ENCODE peak calls at places on chromosomes 5 and 9, in four cellular contexts. One of them, this sample, is unnamed.

GRCh38 chr9:24766081-24766480 is 220.4 kb upstream of the IZUMO3 start:
- DNase-seq in adrenal gland: no peak
- DNase-seq in PC-3: no peak
- DNase-seq in astrocyte of the spinal cord: no peak
- DNase-seq in this sample: no peak

GRCh38 chr5:53779541-53779981 is 219.1 kb downstream of the NDUFS4 start:
- DNase-seq in astrocyte of the spinal cord: peak
- DNase-seq in PC-3: peak
- DNase-seq in adrenal gland: peak
- DNase-seq in this sample: peak

GRCh38 chr9:22008662-22009562 is at the start of gene CDKN2B:
- DNase-seq in PC-3: peak
- DNase-seq in adrenal gland: peak
- DNase-seq in astrocyte of the spinal cord: peak
- DNase-seq in this sample: peak

GRCh38 chr5:25540628-25541027 is 895.9 kb upstream of the CDH10 start:
- DNase-seq in astrocyte of the spinal cord: peak
- DNase-seq in adrenal gland: no peak
- DNase-seq in PC-3: peak
- DNase-seq in this sample: no peak

GRCh38 chr9:24041294-24041693 is 215.3 kb upstream of the ELAVL2 start:
- DNase-seq in adrenal gland: no peak
- DNase-seq in PC-3: no peak
- DNase-seq in astrocyte of the spinal cord: peak
- DNase-seq in this sample: no peak

GRCh38 chr9:630817-631216 is 210.7 kb upstream of the DMRT1 start:
- DNase-seq in adrenal gland: no peak
- DNase-seq in PC-3: peak
- DNase-seq in astrocyte of the spinal cord: no peak
- DNase-seq in this sample: no peak

GRCh38 chr5:66828551-66829421 is 232.6 kb downstream of the MAST4 start:
- DNase-seq in PC-3: peak
- DNase-seq in astrocyte of the spinal cord: peak
- DNase-seq in adrenal gland: peak
- DNase-seq in this sample: peak

GRCh38 chr5:54087436-54087835 is 222.9 kb downstream of the ARL15 start:
- DNase-seq in PC-3: peak
- DNase-seq in adrenal gland: no peak
- DNase-seq in astrocyte of the spinal cord: peak
- DNase-seq in this sample: no peak